ENCODE peak calls at places on chromosomes 12 and 14, in ten cellular contexts. U is uterus, T is fibroblast of lung, M is stomach, O is testis, D is PC-3, H is IMR-90, L is GM23248, F is substantia nigra, J is RWPE1. W is an unnamed sample.

GRCh38 chr12:57769594-57769993 is 2.3 kb downstream of the METTL1 start:
- DNase-seq in U (no peak), T (no peak), M (no peak), O (no peak), D (no peak), H (no peak), L (no peak), F (no peak), J (no peak), W (no peak)

GRCh38 chr12:4909734-4910501 is at the start of gene KCNA1:
- DNase-seq in U (no peak), T (peak; percentile 14), M (no peak), O (no peak), D (no peak), H (no peak), L (peak; percentile 42), F (no peak), J (no peak), W (peak; percentile 44)

GRCh38 chr12:88951177-88951576 is 370.9 kb upstream of the KITLG start:
- DNase-seq in U (no peak), T (no peak), M (no peak), O (no peak), D (no peak), H (no peak), L (no peak), F (no peak), J (no peak), W (no peak)

GRCh38 chr12:94074970-94075695 is 73.2 kb upstream of the PLXNC1 start:
- DNase-seq in U (peak; percentile 79), T (peak; percentile 93), M (peak; percentile 29), O (peak; percentile 61), D (peak; percentile 79), H (peak; percentile 89), L (peak; percentile 97), F (no peak), J (peak; percentile 73), W (no peak)

GRCh38 chr12:23084236-23084995 is 459.4 kb downstream of the ETNK1 start:
- DNase-seq in U (no peak), T (peak; percentile 97), M (no peak), O (no peak), D (peak; percentile 77), H (peak; percentile 95), L (peak; percentile 85), F (no peak), J (peak; percentile 84), W (no peak)

GRCh38 chr14:63478437-63478852 is 64.7 kb downstream of the PPP2R5E start:
- DNase-seq in U (no peak), T (no peak), M (no peak), O (no peak), D (no peak), H (no peak), L (no peak), F (no peak), J (no peak), W (no peak)

GRCh38 chr12:93614917-93615596 is 42.6 kb downstream of the SOCS2 start:
- DNase-seq in U (no peak), T (no peak), M (no peak), O (no peak), D (no peak), H (peak; percentile 22), L (no peak), F (no peak), J (no peak), W (no peak)

GRCh38 chr12:6961278-6961694 is 9.2 kb downstream of the PHB2 start:
- DNase-seq in U (peak; percentile 84), T (no peak), M (peak; percentile 76), O (peak; percentile 51), D (no peak), H (no peak), L (peak; percentile 81), F (no peak), J (peak; percentile 45), W (no peak)

GRCh38 chr12:39795481-39795880 is 175.9 kb upstream of the ABCD2 start:
- DNase-seq in U (no peak), T (no peak), M (no peak), O (no peak), D (no peak), H (no peak), L (no peak), F (no peak), J (no peak), W (no peak)

GRCh38 chr14:68814376-68815287 is 21.8 kb upstream of the ZFP36L1 start:
- DNase-seq in U (peak; percentile 60), T (peak; percentile 69), M (no peak), O (peak; percentile 54), D (peak; percentile 30), H (peak; percentile 68), L (peak; percentile 66), F (no peak), J (no peak), W (no peak)

GRCh38 chr12:12508612-12509011 is 54.1 kb downstream of the DUSP16 start:
- DNase-seq in U (no peak), T (peak; percentile 91), M (no peak), O (no peak), D (no peak), H (peak; percentile 45), L (peak; percentile 69), F (no peak), J (no peak), W (no peak)
- H3K27ac ChIP-seq in U (peak overlapping the region; percentile 80), T (no peak overlapping the region), M (no peak overlapping the region), O (no peak overlapping the region), D (no peak overlapping the region), H (no peak overlapping the region), L (peak overlapping the region; percentile 76), F (no peak overlapping the region), J (no peak overlapping the region), W (no peak overlapping the region)

GRCh38 chr12:1650954-1651353 is 21.9 kb downstream of the WNT5B start:
- DNase-seq in U (no peak), T (no peak), M (no peak), O (no peak), D (no peak), H (no peak), L (no peak), F (no peak), J (no peak), W (no peak)
- H3K27ac ChIP-seq in U (peak overlapping the region; percentile 24), T (no peak overlapping the region), M (no peak overlapping the region), O (peak overlapping the region; percentile 31), D (no peak overlapping the region), H (no peak overlapping the region), L (peak overlapping the region; percentile 32), F (no peak overlapping the region), J (no peak overlapping the region), W (peak overlapping the region; percentile 84)

GRCh38 chr12:131723532-131723931 is 12.6 kb downstream of the SFSWAP start:
- DNase-seq in U (no peak), T (no peak), M (no peak), O (no peak), D (no peak), H (no peak), L (no peak), F (no peak), J (no peak), W (no peak)

GRCh38 chr12:131720921-131721320 is 10.0 kb downstream of the SFSWAP start:
- DNase-seq in U (no peak), T (peak; percentile 3), M (no peak), O (no peak), D (no peak), H (no peak), L (peak; percentile 46), F (no peak), J (peak; percentile 64), W (no peak)

GRCh38 chr12:131720241-131720640 is 9.4 kb downstream of the SFSWAP start:
- DNase-seq in U (no peak), T (no peak), M (no peak), O (no peak), D (peak; percentile 12), H (no peak), L (no peak), F (no peak), J (no peak), W (no peak)

GRCh38 chr12:131724534-131724933 is 13.6 kb downstream of the SFSWAP start:
- DNase-seq in U (no peak), T (no peak), M (no peak), O (no peak), D (no peak), H (peak; percentile 11), L (peak; percentile 30), F (no peak), J (no peak), W (no peak)

GRCh38 chr12:131721548-131721947 is 10.7 kb downstream of the SFSWAP start:
- DNase-seq in U (no peak), T (no peak), M (no peak), O (no peak), D (no peak), H (no peak), L (no peak), F (no peak), J (no peak), W (no peak)
- H3K27ac ChIP-seq in U (no peak overlapping the region), T (no peak overlapping the region), M (no peak overlapping the region), O (no peak overlapping the region), D (no peak overlapping the region), H (no peak overlapping the region), L (no peak overlapping the region), F (no peak overlapping the region), J (no peak overlapping the region), W (no peak overlapping the region)

GRCh38 chr12:51217133-51217967 is 512 bp downstream of the POU6F1 start:
- DNase-seq in U (peak; percentile 60), T (no peak), M (peak; percentile 57), O (peak; percentile 52), D (no peak), H (no peak), L (peak; percentile 64), F (peak; percentile 56), J (peak; percentile 46), W (peak; percentile 59)
- H3K27ac ChIP-seq in U (peak overlapping the region; percentile 97), T (peak overlapping the region; percentile 78), M (peak overlapping the region; percentile 97), O (peak overlapping the region; percentile 95), D (no peak overlapping the region), H (peak overlapping the region; percentile 83), L (no peak overlapping the region), F (peak overlapping the region; percentile 92), J (peak overlapping the region; percentile 81), W (peak overlapping the region; percentile 96)

GRCh38 chr14:23404331-23404900 is 3.7 kb downstream of the MYH6 start:
- DNase-seq in U (no peak), T (no peak), M (no peak), O (no peak), D (no peak), H (no peak), L (no peak), F (no peak), J (no peak), W (no peak)
- H3K27ac ChIP-seq in U (no peak overlapping the region), T (no peak overlapping the region), M (no peak overlapping the region), O (no peak overlapping the region), D (no peak overlapping the region), H (no peak overlapping the region), L (no peak overlapping the region), F (no peak overlapping the region), J (no peak overlapping the region), W (no peak overlapping the region)

W was measured in dorsolateral prefrontal cortex.